ENCODE peak calls at places on chromosomes 7 and 10, in eight cellular contexts. T is AG09319, F is thyroid gland, I is choroid plexus epithelial cell, Y is body of pancreas, D is RWPE2, S is transverse colon, P is DND-41. W is an unnamed sample.

GRCh38 chr10:50637003-50637579 is 13.3 kb upstream of the SGMS1 start:
- DNase-seq in T (no peak), F (no peak), I (peak), Y (no peak), D (no peak), S (no peak), P (no peak), W (no peak)

GRCh38 chr10:93068411-93069244 is 5.1 kb upstream of the CYP26A1 start:
- DNase-seq in T (no peak), F (no peak), I (peak), Y (no peak), D (peak), S (no peak), P (no peak), W (peak)

GRCh38 chr7:55018361-55019328 is at the start of gene EGFR:
- DNase-seq in T (peak), F (peak), I (peak), Y (peak), D (peak), S (peak), P (no peak), W (no peak)

GRCh38 chr10:13913890-13914289 is 327.1 kb downstream of the PRPF18 start:
- DNase-seq in T (no peak), F (peak), I (no peak), Y (peak), D (no peak), S (no peak), P (no peak), W (no peak)

GRCh38 chr10:48604408-48605263 is at the start of gene ARHGAP22:
- DNase-seq in T (no peak), F (peak), I (no peak), Y (peak), D (no peak), S (peak), P (no peak), W (no peak)

GRCh38 chr7:117385340-117386124 is 41.8 kb downstream of the ASZ1 start:
- DNase-seq in T (no peak), F (no peak), I (peak), Y (no peak), D (no peak), S (no peak), P (no peak), W (no peak)

GRCh38 chr10:26448706-26449435 is 10.7 kb downstream of the APBB1IP start:
- DNase-seq in T (no peak), F (no peak), I (no peak), Y (peak), D (no peak), S (peak), P (peak), W (peak)

GRCh38 chr7:123537026-123537642 is 2.7 kb upstream of the IQUB start:
- DNase-seq in T (no peak), F (no peak), I (peak), Y (no peak), D (no peak), S (no peak), P (no peak), W (no peak)

GRCh38 chr10:11204355-11204879 is 186.7 kb downstream of the CELF2 start:
- DNase-seq in T (no peak), F (peak), I (peak), Y (no peak), D (no peak), S (no peak), P (no peak), W (no peak)

GRCh38 chr7:106339513-106340246 is 54.9 kb upstream of the NAMPT start:
- DNase-seq in T (no peak), F (no peak), I (no peak), Y (no peak), D (no peak), S (no peak), P (no peak), W (no peak)

GRCh38 chr10:30736685-30737232 is 107.2 kb upstream of the LYZL2 start:
- DNase-seq in T (peak), F (no peak), I (peak), Y (peak), D (no peak), S (peak), P (no peak), W (peak)

GRCh38 chr7:64636386-64636785 is 29.5 kb upstream of the ZNF107 start:
- DNase-seq in T (no peak), F (no peak), I (no peak), Y (no peak), D (no peak), S (no peak), P (peak), W (peak)
- TF ChIP-seq CTCF in T (no peak), F (no peak), I (no peak), Y (no peak), D (no peak), S (no peak), P (peak), W (peak)

DNA sequence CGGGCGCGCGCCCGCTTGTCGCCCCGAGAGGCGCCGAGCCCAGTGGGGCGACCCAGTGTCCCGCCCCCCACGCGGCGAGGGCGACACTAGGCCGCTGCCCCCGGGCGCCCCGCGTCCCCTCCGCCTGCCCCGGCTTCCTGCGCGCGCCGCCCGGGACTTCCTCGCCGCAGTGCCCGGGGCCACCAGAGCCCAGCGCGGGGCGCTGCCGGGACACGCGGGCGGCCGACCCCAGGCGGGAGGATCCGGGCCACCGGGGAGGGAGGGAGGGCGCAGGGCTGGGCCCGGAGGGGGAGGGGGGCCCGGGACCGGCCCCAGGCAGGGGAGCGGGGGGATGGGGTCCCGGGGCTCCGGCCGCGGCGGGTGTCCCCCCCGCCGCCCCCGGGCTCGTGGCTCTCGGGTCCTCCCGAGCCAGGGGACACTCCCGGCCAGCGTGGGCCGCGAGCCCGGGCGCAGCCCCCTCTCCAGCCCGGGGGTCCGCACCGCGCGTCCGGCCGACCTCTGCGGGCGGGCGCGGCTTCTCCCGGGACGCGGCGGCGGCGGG is 435 bp upstream of the PWWP2B start:
- DNase-seq in T (no peak), F (peak), I (peak), Y (peak), D (no peak), S (peak), P (peak), W (peak)
- TF ChIP-seq CTCF in T (no peak), F (no peak), I (no peak), Y (peak), D (peak), S (peak), P (peak), W (no peak)

DNA sequence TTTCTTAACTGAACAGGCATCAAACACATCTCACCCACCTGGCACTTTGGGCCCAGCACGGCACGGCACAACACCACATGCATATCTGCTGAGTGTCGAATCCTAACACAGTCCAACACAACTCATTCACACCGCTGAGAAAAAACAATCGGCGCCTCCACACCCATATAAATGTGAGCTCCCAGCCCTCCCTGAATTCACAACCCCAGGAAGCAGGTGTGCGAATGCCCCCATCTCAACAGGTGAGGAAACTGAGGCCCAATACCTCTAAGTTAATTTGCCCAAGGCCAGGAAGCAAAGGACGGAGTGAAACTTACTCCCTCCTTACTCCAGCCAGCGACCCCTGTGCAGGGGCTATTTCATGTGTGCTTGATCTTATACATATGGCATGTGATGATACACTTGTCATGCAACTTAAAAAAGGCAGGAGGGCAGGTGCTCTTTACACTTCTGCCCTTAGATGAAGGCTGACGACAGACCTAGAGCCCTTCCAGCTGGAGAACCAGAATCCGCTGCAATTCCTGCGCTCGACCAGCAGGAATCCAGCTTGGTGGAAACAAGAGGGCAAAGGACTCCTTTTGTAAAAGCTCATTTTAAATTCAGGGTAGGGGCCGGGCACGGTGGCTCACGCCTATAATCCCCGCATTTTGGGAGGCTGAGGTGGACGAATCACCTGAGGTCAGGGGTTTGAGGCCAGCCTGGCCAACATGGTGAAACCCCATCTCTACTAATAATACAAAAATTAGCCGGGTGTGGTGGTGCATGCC is 116.0 kb downstream of the LARP4B start:
- DNase-seq in T (no peak), F (no peak), I (peak), Y (no peak), D (no peak), S (no peak), P (no peak), W (no peak)
- TF ChIP-seq CTCF in T (no peak), F (no peak), I (peak), Y (no peak), D (no peak), S (no peak), P (no peak), W (no peak)

GRCh38 chr10:103661951-103662405 is 168.5 kb downstream of the NEURL1 start:
- DNase-seq in T (no peak), F (peak), I (peak), Y (no peak), D (no peak), S (no peak), P (peak), W (no peak)
- TF ChIP-seq CTCF in T (no peak), F (no peak), I (peak), Y (no peak), D (no peak), S (no peak), P (no peak), W (no peak)

DNA sequence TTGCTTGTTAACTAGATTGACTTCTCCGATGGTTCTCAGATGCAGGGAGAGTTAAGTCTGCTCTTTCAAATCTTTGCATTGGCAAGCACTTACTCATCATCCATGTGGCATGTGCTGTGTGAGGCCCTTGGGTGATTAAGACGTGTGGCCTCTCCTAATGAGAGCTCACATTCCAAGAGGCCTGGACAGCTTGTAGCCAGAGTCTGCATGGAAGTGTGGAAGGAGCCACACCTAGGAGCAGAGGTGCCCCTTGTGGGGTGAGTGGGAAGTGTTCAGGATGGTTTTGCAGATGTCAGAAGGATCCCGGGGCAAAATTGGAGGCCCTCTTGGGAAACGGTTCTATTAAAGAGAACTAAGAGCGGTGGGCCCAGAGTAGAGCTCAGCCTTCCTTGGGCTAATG is 225.9 kb downstream of the PAXIP1 start:
- DNase-seq in T (no peak), F (no peak), I (no peak), Y (no peak), D (no peak), S (no peak), P (peak), W (no peak)
- TF ChIP-seq CTCF in T (no peak), F (no peak), I (no peak), Y (no peak), D (peak), S (no peak), P (peak), W (no peak)

GRCh38 chr7:105087981-105088380 is 74.0 kb downstream of the KMT2E start:
- DNase-seq in T (no peak), F (no peak), I (no peak), Y (no peak), D (no peak), S (no peak), P (no peak), W (no peak)
- TF ChIP-seq CTCF in T (no peak), F (no peak), I (no peak), Y (no peak), D (no peak), S (no peak), P (no peak), W (no peak)

W was measured in activated CD8-positive, alpha-beta T cell treated with anti-CD3 and anti-CD28 coated beads for 36 hours.